ENCODE peak calls at places on chromosomes 2 and 18, in ten cellular contexts. One of them, this sample, is unnamed.

GRCh38 chr2:25473758-25474335 is 132.1 kb upstream of the DNMT3A start:
- DNase-seq in ovary: peak
- DNase-seq in stimulated activated CD4-positive, alpha-beta T cell treated with anti-CD3 and anti-CD28 coated beads, Interleukin-1b, Interleukin-23, amount 100 ng/mL, for 1 hour: no peak
- DNase-seq in neural progenitor cell: no peak
- DNase-seq in lung microvascular endothelial cell: peak
- DNase-seq in activated T-cell treated with anti-CD3 and anti-CD28 coated beads for 1 hour: no peak
- DNase-seq in T1000: no peak
- DNase-seq in NCI-H774: peak
- DNase-seq in esophagus squamous epithelium: no peak
- DNase-seq in NCI-H1417 treated with DMSO at 0.1 percent for 48 hours: no peak
- DNase-seq in this sample: peak

GRCh38 chr2:240288087-240288521 is 147.4 kb upstream of the GPC1 start:
- DNase-seq in stimulated activated CD4-positive, alpha-beta T cell treated with anti-CD3 and anti-CD28 coated beads, Interleukin-1b, Interleukin-23, amount 100 ng/mL, for 1 hour: no peak
- DNase-seq in neural progenitor cell: no peak
- DNase-seq in NCI-H1417 treated with DMSO at 0.1 percent for 48 hours: no peak
- DNase-seq in lung microvascular endothelial cell: no peak
- DNase-seq in ovary: no peak
- DNase-seq in T1000: no peak
- DNase-seq in NCI-H774: no peak
- DNase-seq in esophagus squamous epithelium: no peak
- DNase-seq in activated T-cell treated with anti-CD3 and anti-CD28 coated beads for 1 hour: no peak
- DNase-seq in this sample: no peak

GRCh38 chr18:76875390-76876330 is 53.3 kb downstream of the ZNF236 start:
- DNase-seq in stimulated activated CD4-positive, alpha-beta T cell treated with anti-CD3 and anti-CD28 coated beads, Interleukin-1b, Interleukin-23, amount 100 ng/mL, for 1 hour: peak
- DNase-seq in activated T-cell treated with anti-CD3 and anti-CD28 coated beads for 1 hour: no peak
- DNase-seq in lung microvascular endothelial cell: peak
- DNase-seq in T1000: no peak
- DNase-seq in NCI-H774: peak
- DNase-seq in neural progenitor cell: peak
- DNase-seq in NCI-H1417 treated with DMSO at 0.1 percent for 48 hours: peak
- DNase-seq in ovary: no peak
- DNase-seq in esophagus squamous epithelium: no peak
- DNase-seq in this sample: no peak

GRCh38 chr18:49959176-49959575 is 145.8 kb upstream of the ACAA2 start:
- DNase-seq in activated T-cell treated with anti-CD3 and anti-CD28 coated beads for 1 hour: no peak
- DNase-seq in NCI-H774: no peak
- DNase-seq in stimulated activated CD4-positive, alpha-beta T cell treated with anti-CD3 and anti-CD28 coated beads, Interleukin-1b, Interleukin-23, amount 100 ng/mL, for 1 hour: no peak
- DNase-seq in NCI-H1417 treated with DMSO at 0.1 percent for 48 hours: no peak
- DNase-seq in neural progenitor cell: no peak
- DNase-seq in ovary: no peak
- DNase-seq in lung microvascular endothelial cell: no peak
- DNase-seq in T1000: no peak
- DNase-seq in esophagus squamous epithelium: no peak
- DNase-seq in this sample: no peak

GRCh38 chr18:44579028-44579692 is 101.5 kb upstream of the SETBP1 start:
- DNase-seq in neural progenitor cell: peak
- DNase-seq in esophagus squamous epithelium: no peak
- DNase-seq in activated T-cell treated with anti-CD3 and anti-CD28 coated beads for 1 hour: no peak
- DNase-seq in stimulated activated CD4-positive, alpha-beta T cell treated with anti-CD3 and anti-CD28 coated beads, Interleukin-1b, Interleukin-23, amount 100 ng/mL, for 1 hour: no peak
- DNase-seq in NCI-H774: no peak
- DNase-seq in NCI-H1417 treated with DMSO at 0.1 percent for 48 hours: no peak
- DNase-seq in T1000: no peak
- DNase-seq in ovary: no peak
- DNase-seq in lung microvascular endothelial cell: peak
- DNase-seq in this sample: no peak

GRCh38 chr18:79506191-79507075 is 110.7 kb downstream of the NFATC1 start:
- DNase-seq in T1000: no peak
- DNase-seq in lung microvascular endothelial cell: peak
- DNase-seq in ovary: peak
- DNase-seq in neural progenitor cell: peak
- DNase-seq in NCI-H1417 treated with DMSO at 0.1 percent for 48 hours: no peak
- DNase-seq in esophagus squamous epithelium: no peak
- DNase-seq in activated T-cell treated with anti-CD3 and anti-CD28 coated beads for 1 hour: no peak
- DNase-seq in NCI-H774: no peak
- DNase-seq in stimulated activated CD4-positive, alpha-beta T cell treated with anti-CD3 and anti-CD28 coated beads, Interleukin-1b, Interleukin-23, amount 100 ng/mL, for 1 hour: no peak
- DNase-seq in this sample: peak

GRCh38 chr18:56309104-56309503 is 329.3 kb downstream of the TXNL1 start:
- DNase-seq in stimulated activated CD4-positive, alpha-beta T cell treated with anti-CD3 and anti-CD28 coated beads, Interleukin-1b, Interleukin-23, amount 100 ng/mL, for 1 hour: no peak
- DNase-seq in NCI-H1417 treated with DMSO at 0.1 percent for 48 hours: no peak
- DNase-seq in esophagus squamous epithelium: no peak
- DNase-seq in lung microvascular endothelial cell: no peak
- DNase-seq in ovary: no peak
- DNase-seq in T1000: no peak
- DNase-seq in neural progenitor cell: no peak
- DNase-seq in activated T-cell treated with anti-CD3 and anti-CD28 coated beads for 1 hour: no peak
- DNase-seq in NCI-H774: no peak
- DNase-seq in this sample: no peak

GRCh38 chr2:54838585-54839035 is 115.1 kb downstream of the EML6 start:
- DNase-seq in stimulated activated CD4-positive, alpha-beta T cell treated with anti-CD3 and anti-CD28 coated beads, Interleukin-1b, Interleukin-23, amount 100 ng/mL, for 1 hour: peak
- DNase-seq in NCI-H1417 treated with DMSO at 0.1 percent for 48 hours: peak
- DNase-seq in ovary: peak
- DNase-seq in NCI-H774: peak
- DNase-seq in esophagus squamous epithelium: no peak
- DNase-seq in lung microvascular endothelial cell: peak
- DNase-seq in T1000: peak
- DNase-seq in activated T-cell treated with anti-CD3 and anti-CD28 coated beads for 1 hour: peak
- DNase-seq in neural progenitor cell: peak
- DNase-seq in this sample: peak

GRCh38 chr2:225008935-225009334 is 33.3 kb downstream of the DOCK10 start:
- DNase-seq in stimulated activated CD4-positive, alpha-beta T cell treated with anti-CD3 and anti-CD28 coated beads, Interleukin-1b, Interleukin-23, amount 100 ng/mL, for 1 hour: no peak
- DNase-seq in NCI-H774: no peak
- DNase-seq in lung microvascular endothelial cell: peak
- DNase-seq in T1000: no peak
- DNase-seq in NCI-H1417 treated with DMSO at 0.1 percent for 48 hours: no peak
- DNase-seq in esophagus squamous epithelium: no peak
- DNase-seq in activated T-cell treated with anti-CD3 and anti-CD28 coated beads for 1 hour: no peak
- DNase-seq in ovary: no peak
- DNase-seq in neural progenitor cell: peak
- DNase-seq in this sample: no peak

This sample was measured in right cardiac atrium.